ENCODE peak calls at places on chromosomes 2 and 18, in five cellular contexts. T is sigmoid colon, C is globus pallidus, Q is Right ventricle myocardium superior, L is NCI-H1417. Y is an unnamed sample.

GRCh38 chr18:36572135-36572856 is 256.5 kb downstream of the TPGS2 start:
- DNase-seq in C (peak), Q (no peak), L (peak), T (no peak), Y (peak)

GRCh38 chr2:18219676-18220075 is 340.8 kb downstream of the RDH14 start:
- DNase-seq in L (no peak), Q (no peak), C (no peak), T (no peak), Y (no peak)

GRCh38 chr18:63237911-63238710 is 81.5 kb downstream of the BCL2 start:
- DNase-seq in Q (no peak), C (peak), L (no peak), T (no peak), Y (no peak)

GRCh38 chr2:215435261-215435808 is 533 bp downstream of the FN1 start:
- DNase-seq in L (no peak), Q (peak), C (peak), T (peak), Y (peak)

GRCh38 chr2:122563781-122564180 is 808.3 kb downstream of the TSN start:
- DNase-seq in Q (no peak), T (no peak), L (no peak), C (no peak), Y (no peak)

GRCh38 chr2:164560181-164560792 is 61.0 kb downstream of the GRB14 start:
- DNase-seq in Q (no peak), L (no peak), C (no peak), T (no peak), Y (peak)

GRCh38 chr2:207239754-207240494 is 74.2 kb upstream of the KLF7 start:
- DNase-seq in Q (no peak), C (no peak), L (no peak), T (no peak), Y (no peak)

GRCh38 chr2:172919732-172920131 is 155.9 kb upstream of the MAP3K20 start:
- DNase-seq in Q (no peak), L (no peak), C (no peak), T (no peak), Y (no peak)

GRCh38 chr18:57784034-57784815 is 18.9 kb downstream of the ATP8B1 start:
- DNase-seq in L (no peak), C (no peak), T (no peak), Q (no peak), Y (no peak)

GRCh38 chr2:222319576-222320440 is 21.0 kb upstream of the PAX3 start:
- DNase-seq in C (no peak), L (peak), Q (peak), T (no peak), Y (peak)

GRCh38 chr2:71856709-71857525 is 290.7 kb downstream of the CYP26B1 start:
- DNase-seq in C (no peak), T (no peak), Q (no peak), L (no peak), Y (no peak)

GRCh38 chr2:175402591-175402990 is 221.1 kb upstream of the ATP5MC3 start:
- DNase-seq in Q (no peak), C (no peak), L (no peak), T (no peak), Y (no peak)

GRCh38 chr2:65177754-65178442 is 48.0 kb upstream of the RAB1A start:
- DNase-seq in T (no peak), Q (no peak), L (no peak), C (no peak), Y (no peak)

GRCh38 chr2:82124629-82125028 is 1820.1 kb upstream of the LRRTM1 start:
- DNase-seq in Q (no peak), C (no peak), L (no peak), T (no peak), Y (no peak)

GRCh38 chr2:205115516-205115915 is 566.8 kb upstream of the NRP2 start:
- DNase-seq in C (no peak), L (no peak), T (no peak), Q (no peak), Y (no peak)

GRCh38 chr2:100482741-100483140 is 12.5 kb downstream of the NMS start:
- DNase-seq in T (no peak), L (no peak), C (peak), Q (no peak), Y (peak)

GRCh38 chr2:190488516-190489220 is 45.9 kb downstream of the NEMP2 start:
- DNase-seq in C (no peak), Q (no peak), T (no peak), L (no peak), Y (no peak)

GRCh38 chr2:127170452-127171197 is 49.5 kb downstream of the CYP27C1 start:
- DNase-seq in L (no peak), T (peak), Q (no peak), C (no peak), Y (no peak)

GRCh38 chr2:102717308-102718018 is 44.4 kb upstream of the TMEM182 start:
- DNase-seq in T (no peak), Q (no peak), C (no peak), L (no peak), Y (no peak)

GRCh38 chr2:120991401-120991800 is 255.7 kb downstream of the GLI2 start:
- DNase-seq in Q (no peak), L (no peak), T (no peak), C (no peak), Y (no peak)

GRCh38 chr18:3612315-3612714 is 162.3 kb downstream of the TGIF1 start:
- DNase-seq in T (peak), Q (no peak), L (no peak), C (peak), Y (no peak)

GRCh38 chr2:144515694-144516416 is 4.1 kb downstream of the ZEB2 start:
- DNase-seq in T (no peak), L (no peak), C (peak), Q (peak), Y (peak)